ENCODE peak calls at places on chromosomes 2 and 18, in seven cellular contexts. Z is H9, L is IMR-90, Y is H1, H is mesenchymal stem cell, A is trophoblast cell, D is mesendoderm. O is an unnamed sample.

GRCh38 chr2:46770622-46771021 is 145.0 kb downstream of the MCFD2 start:
- DNase-seq in Z (no peak), L (peak; percentile 96), Y (no peak), H (peak; percentile 61), A (no peak), D (no peak), O (no peak)

GRCh38 chr2:24164416-24164973 is 10.4 kb upstream of the FAM228A start:
- DNase-seq in Z (peak; percentile 69), L (no peak), Y (peak; percentile 85), H (peak; percentile 14), A (peak; percentile 39), D (peak; percentile 62), O (no peak)

GRCh38 chr2:50004667-50005066 is 850.4 kb upstream of the FSHR start:
- DNase-seq in Z (no peak), L (no peak), Y (no peak), H (no peak), A (peak; percentile 19), D (peak; percentile 74), O (no peak)

GRCh38 chr18:48032876-48033769 is 102.7 kb upstream of the SMAD2 start:
- DNase-seq in Z (no peak), L (peak; percentile 53), Y (no peak), H (peak; percentile 16), A (no peak), D (no peak), O (no peak)

GRCh38 chr2:105294046-105294445 is 35.5 kb downstream of the TGFBRAP1 start:
- DNase-seq in Z (no peak), L (no peak), Y (no peak), H (no peak), A (peak; percentile 54), D (no peak), O (no peak)

GRCh38 chr18:62799977-62800376 is 84.6 kb downstream of the PHLPP1 start:
- DNase-seq in Z (no peak), L (no peak), Y (no peak), H (no peak), A (no peak), D (no peak), O (no peak)

GRCh38 chr2:189406612-189407011 is 34.7 kb upstream of the WDR75 start:
- DNase-seq in Z (no peak), L (no peak), Y (no peak), H (peak; percentile 40), A (no peak), D (no peak), O (no peak)

GRCh38 chr18:68840554-68841263 is 42.8 kb downstream of the CCDC102B start:
- DNase-seq in Z (no peak), L (peak; percentile 97), Y (no peak), H (peak; percentile 97), A (peak; percentile 54), D (peak; percentile 77), O (peak; percentile 6)

GRCh38 chr2:61419129-61419528 is 51.8 kb downstream of the USP34 start:
- DNase-seq in Z (no peak), L (no peak), Y (no peak), H (no peak), A (no peak), D (no peak), O (no peak)

GRCh38 chr2:98578231-98578630 is 30.1 kb downstream of the COA5 start:
- DNase-seq in Z (no peak), L (no peak), Y (no peak), H (no peak), A (no peak), D (no peak), O (no peak)

GRCh38 chr2:108612153-108612513 is 77.9 kb downstream of the LIMS1 start:
- DNase-seq in Z (no peak), L (peak; percentile 88), Y (no peak), H (peak; percentile 66), A (no peak), D (no peak), O (no peak)

GRCh38 chr2:29797916-29798315 is 123.5 kb downstream of the ALK start:
- DNase-seq in Z (no peak), L (no peak), Y (no peak), H (no peak), A (no peak), D (no peak), O (no peak)

GRCh38 chr2:42910657-42911405 is 118.4 kb upstream of the HAAO start:
- DNase-seq in Z (no peak), L (no peak), Y (no peak), H (no peak), A (no peak), D (no peak), O (no peak)
- H2AK5ac ChIP-seq in Z (no peak overlapping the region), L (peak overlapping the region; percentile 57), Y (no peak overlapping the region), H (no peak overlapping the region), A (no peak overlapping the region), D (no peak overlapping the region), O (no peak overlapping the region)

GRCh38 chr2:56234241-56234640 is 50.5 kb downstream of the CCDC85A start:
- DNase-seq in Z (no peak), L (no peak), Y (no peak), H (no peak), A (no peak), D (no peak), O (no peak)

GRCh38 chr2:56230171-56230570 is 46.4 kb downstream of the CCDC85A start:
- DNase-seq in Z (no peak), L (peak; percentile 0), Y (no peak), H (peak; percentile 49), A (no peak), D (no peak), O (no peak)

GRCh38 chr2:56232912-56233311 is 49.1 kb downstream of the CCDC85A start:
- DNase-seq in Z (peak; percentile 57), L (no peak), Y (no peak), H (no peak), A (no peak), D (no peak), O (no peak)

GRCh38 chr2:56229397-56230060 is 45.7 kb downstream of the CCDC85A start:
- DNase-seq in Z (no peak), L (no peak), Y (no peak), H (no peak), A (no peak), D (no peak), O (no peak)

DNA sequence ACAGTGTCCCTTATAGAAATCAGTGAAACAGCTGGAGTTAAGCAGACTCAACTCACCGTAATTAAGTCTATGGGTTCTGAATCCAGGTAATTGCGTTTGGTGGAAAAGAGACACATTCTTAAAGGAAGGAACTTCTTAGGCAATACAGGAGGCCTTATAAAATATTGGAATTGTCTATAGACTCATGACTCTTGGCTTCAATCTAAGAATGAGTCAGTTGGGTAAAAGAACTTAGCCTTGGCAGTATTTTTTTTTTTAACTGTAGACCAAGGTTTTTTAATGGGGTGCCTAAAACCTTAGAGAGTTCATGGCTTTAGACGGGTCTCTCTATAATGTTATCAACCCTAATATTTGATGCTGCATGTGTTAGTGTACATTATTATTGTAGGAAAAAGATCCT is 47.6 kb downstream of the CCDC85A start:
- DNase-seq in Z (no peak), L (no peak), Y (no peak), H (no peak), A (no peak), D (no peak), O (no peak)
- H2AK5ac ChIP-seq in Z (no peak overlapping the region), L (no peak overlapping the region), Y (no peak overlapping the region), H (no peak overlapping the region), A (no peak overlapping the region), D (no peak overlapping the region), O (no peak overlapping the region)

GRCh38 chr18:35415511-35416427 is 38.6 kb upstream of the ZNF396 start:
- DNase-seq in Z (no peak), L (peak; percentile 5), Y (no peak), H (peak; percentile 62), A (peak; percentile 39), D (no peak), O (no peak)
- H2AK5ac ChIP-seq in Z (no peak overlapping the region), L (no peak overlapping the region), Y (no peak overlapping the region), H (no peak overlapping the region), A (no peak overlapping the region), D (no peak overlapping the region), O (no peak overlapping the region)

DNA sequence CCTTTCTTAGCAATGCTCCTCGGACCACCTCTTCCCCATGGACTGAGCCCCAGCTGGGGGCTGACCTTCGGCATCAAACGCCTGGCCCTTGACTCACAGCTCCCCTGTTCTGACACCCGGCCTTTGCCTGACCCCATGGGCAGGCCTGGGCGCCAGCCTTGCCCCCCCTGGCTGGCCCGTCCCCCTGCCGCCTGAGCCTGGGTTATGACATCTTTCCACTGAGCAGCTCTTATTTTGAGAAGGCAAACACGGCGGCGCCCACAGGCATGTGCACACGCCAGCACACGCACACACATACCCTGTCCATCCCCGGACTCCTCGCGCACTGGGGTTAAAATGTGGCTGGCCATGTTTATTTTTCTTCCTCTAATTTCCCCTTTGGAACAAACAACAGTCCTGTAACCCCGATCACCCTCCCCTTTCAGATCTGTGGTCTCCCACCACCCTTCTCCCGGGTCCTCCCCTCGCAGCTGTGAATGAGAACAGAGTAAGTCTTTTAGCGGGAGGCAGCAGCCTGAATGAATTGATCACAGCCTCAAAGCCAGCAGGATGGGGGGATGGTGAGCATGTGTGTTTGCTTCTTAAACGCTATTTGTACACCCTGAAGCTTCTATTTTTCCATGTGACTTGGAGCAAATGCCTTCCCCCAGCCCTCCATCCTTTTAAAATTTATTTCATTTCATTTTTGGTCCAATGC is 11.8 kb upstream of the ATOH8 start:
- DNase-seq in Z (no peak), L (peak; percentile 96), Y (no peak), H (peak; percentile 93), A (no peak), D (no peak), O (peak; percentile 60)
- H2AK5ac ChIP-seq in Z (no peak overlapping the region), L (peak overlapping the region; percentile 93), Y (no peak overlapping the region), H (peak overlapping the region; percentile 24), A (no peak overlapping the region), D (no peak overlapping the region), O (peak overlapping the region; percentile 64)

GRCh38 chr18:44170208-44170880 is 510.3 kb upstream of the SETBP1 start:
- DNase-seq in Z (no peak), L (no peak), Y (no peak), H (peak; percentile 64), A (no peak), D (no peak), O (no peak)
- H2AK5ac ChIP-seq in Z (no peak overlapping the region), L (no peak overlapping the region), Y (no peak overlapping the region), H (no peak overlapping the region), A (no peak overlapping the region), D (no peak overlapping the region), O (no peak overlapping the region)

DNA sequence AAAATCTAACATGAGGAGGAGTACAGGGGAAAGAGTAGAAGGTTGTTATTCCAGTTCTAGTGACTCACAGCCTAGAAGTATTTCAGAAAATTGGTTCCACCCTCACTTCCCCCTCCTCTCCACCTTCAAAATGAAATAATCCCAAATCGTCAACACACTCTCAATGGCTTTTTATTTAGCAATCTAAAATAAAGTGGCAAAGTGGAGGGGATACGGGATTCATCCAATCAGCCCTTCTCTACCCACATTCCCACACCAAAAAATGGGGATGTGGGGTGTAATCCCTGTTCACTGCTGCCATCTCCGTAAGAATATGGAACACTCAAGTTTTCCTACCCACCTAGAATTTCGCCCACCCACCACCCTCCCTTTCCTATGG is 987 bp downstream of the NCKAP1 start:
- DNase-seq in Z (no peak), L (peak; percentile 47), Y (no peak), H (peak; percentile 57), A (peak; percentile 66), D (peak; percentile 51), O (no peak)
- H2AK5ac ChIP-seq in Z (no peak overlapping the region), L (peak overlapping the region; percentile 69), Y (no peak overlapping the region), H (no peak overlapping the region), A (peak overlapping the region; percentile 83), D (no peak overlapping the region), O (no peak overlapping the region)

GRCh38 chr2:229689307-229689839 is 25.0 kb downstream of the DNER start:
- DNase-seq in Z (no peak), L (no peak), Y (no peak), H (no peak), A (no peak), D (no peak), O (no peak)
- H2AK5ac ChIP-seq in Z (no peak overlapping the region), L (no peak overlapping the region), Y (no peak overlapping the region), H (no peak overlapping the region), A (no peak overlapping the region), D (no peak overlapping the region), O (no peak overlapping the region)

O was measured in neuronal stem cell.